ENCODE peak calls at places on chromosome 10, in four cellular contexts. P is IMR-90, G is GM20000, T is uterus. U is an unnamed sample.

GRCh38 chr10:26556756-26557640 is 118.9 kb downstream of the APBB1IP start:
- DNase-seq in G (peak; percentile 73), P (peak; percentile 11), T (no peak), U (peak; percentile 52)

GRCh38 chr10:100327007-100327700 is 2.9 kb downstream of the PKD2L1 start:
- DNase-seq in G (peak; percentile 85), T (no peak), P (peak; percentile 10), U (no peak)

GRCh38 chr10:61040399-61041016 is 96.5 kb upstream of the RHOBTB1 start:
- DNase-seq in P (no peak), G (no peak), T (no peak), U (no peak)

GRCh38 chr10:20466731-20467130 is 430.4 kb downstream of the NEBL start:
- DNase-seq in P (peak; percentile 2), T (no peak), G (no peak), U (peak; percentile 10)

GRCh38 chr10:28857164-28857563 is 179.8 kb downstream of the BAMBI start:
- DNase-seq in P (no peak), T (no peak), G (no peak), U (no peak)

GRCh38 chr10:33273295-33274002 is 61.0 kb downstream of the NRP1 start:
- DNase-seq in P (peak; percentile 96), G (no peak), T (peak; percentile 74), U (peak; percentile 94)

GRCh38 chr10:87761892-87762291 is 56.1 kb downstream of the ATAD1 start:
- DNase-seq in P (peak; percentile 82), T (no peak), G (peak; percentile 13), U (peak; percentile 90)

GRCh38 chr10:4240641-4241197 is 455.7 kb upstream of the KLF6 start:
- DNase-seq in P (peak; percentile 96), T (no peak), G (no peak), U (peak; percentile 38)

GRCh38 chr10:924524-924859 is 7.0 kb downstream of the LARP4B start:
- DNase-seq in G (no peak), P (no peak), T (no peak), U (no peak)

GRCh38 chr10:90846746-90847145 is 11.1 kb downstream of the HTR7 start:
- DNase-seq in P (peak; percentile 9), T (no peak), G (no peak), U (peak; percentile 68)

GRCh38 chr10:70738425-70739121 is 46.6 kb downstream of the TBATA start:
- DNase-seq in P (no peak), G (no peak), T (no peak), U (no peak)

GRCh38 chr10:11208908-11209809 is 191.5 kb downstream of the CELF2 start:
- DNase-seq in P (no peak), G (peak; percentile 47), T (no peak), U (no peak)

GRCh38 chr10:42111661-42112330 is 526.6 kb downstream of the ZNF33B start:
- DNase-seq in P (no peak), G (no peak), T (no peak), U (no peak)

GRCh38 chr10:110664483-110665420 is 20.6 kb downstream of the RBM20 start:
- DNase-seq in T (no peak), P (peak; percentile 96), G (no peak), U (peak; percentile 93)

GRCh38 chr10:34716234-34716633 is 98.9 kb downstream of the PARD3 start:
- DNase-seq in P (no peak), T (no peak), G (no peak), U (no peak)

GRCh38 chr10:103549349-103549685 is 55.8 kb downstream of the NEURL1 start:
- DNase-seq in G (no peak), T (no peak), P (no peak), U (no peak)

GRCh38 chr10:77024456-77024855 is 613.2 kb downstream of the KCNMA1 start:
- DNase-seq in T (no peak), P (no peak), G (no peak), U (no peak)

GRCh38 chr10:60480865-60481563 is 91.3 kb upstream of the ANK3 start:
- DNase-seq in P (peak; percentile 76), T (no peak), G (no peak), U (peak; percentile 96)

GRCh38 chr10:50347394-50347802 is 96.1 kb upstream of the ASAH2 start:
- DNase-seq in T (no peak), P (no peak), G (peak; percentile 61), U (no peak)

GRCh38 chr10:129759214-129760002 is 204.7 kb downstream of the EBF3 start:
- DNase-seq in G (no peak), T (peak; percentile 9), P (no peak), U (no peak)

GRCh38 chr10:132355297-132355696 is 23.3 kb downstream of the LRRC27 start:
- DNase-seq in T (no peak), G (no peak), P (no peak), U (no peak)

GRCh38 chr10:132357286-132358058 is 25.5 kb downstream of the LRRC27 start:
- DNase-seq in P (no peak), G (no peak), T (no peak), U (no peak)

GRCh38 chr10:132355754-132356153 is 23.8 kb downstream of the LRRC27 start:
- DNase-seq in T (no peak), P (no peak), G (no peak), U (no peak)

GRCh38 chr10:132354356-132355094 is 22.5 kb downstream of the LRRC27 start:
- DNase-seq in P (no peak), T (no peak), G (no peak), U (no peak)

DNA sequence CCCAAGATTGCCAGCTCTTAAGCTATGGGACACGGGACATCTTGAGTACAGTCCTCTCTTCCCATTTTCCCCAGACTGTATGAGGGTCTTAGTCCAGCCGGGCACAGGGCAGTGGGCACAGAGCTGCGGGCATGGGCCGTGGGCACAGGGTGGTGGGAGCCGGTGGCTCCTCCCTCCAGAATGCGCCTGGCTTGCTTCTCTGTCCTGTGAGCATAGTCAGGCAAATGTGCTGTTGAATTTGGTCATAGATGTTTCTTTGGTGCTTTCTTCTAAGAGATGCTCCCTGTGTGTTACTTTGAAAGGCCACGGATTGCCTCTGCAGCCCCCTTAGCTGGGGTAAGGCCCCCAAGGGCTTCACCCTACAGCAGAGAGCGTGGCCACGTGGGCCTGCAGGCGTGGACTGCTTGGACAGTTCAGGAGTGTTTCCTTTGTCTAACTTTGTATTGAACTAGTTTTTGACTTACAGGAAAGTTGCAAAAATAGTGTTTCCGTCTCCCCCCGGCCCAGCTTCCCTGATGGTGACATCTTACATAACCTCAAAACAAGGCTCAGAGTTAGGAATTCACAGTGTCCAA is 24.7 kb downstream of the LRRC27 start:
- DNase-seq in G (no peak), T (no peak), P (no peak), U (no peak)
- TF ChIP-seq CTCF in G (no peak), T (no peak), P (no peak), U (no peak)

GRCh38 chr10:48683893-48684292 is 780 bp upstream of the WDFY4 start:
- DNase-seq in G (no peak), P (no peak), T (no peak), U (no peak)
- TF ChIP-seq CTCF in G (no peak), P (no peak), T (no peak), U (no peak)

DNA sequence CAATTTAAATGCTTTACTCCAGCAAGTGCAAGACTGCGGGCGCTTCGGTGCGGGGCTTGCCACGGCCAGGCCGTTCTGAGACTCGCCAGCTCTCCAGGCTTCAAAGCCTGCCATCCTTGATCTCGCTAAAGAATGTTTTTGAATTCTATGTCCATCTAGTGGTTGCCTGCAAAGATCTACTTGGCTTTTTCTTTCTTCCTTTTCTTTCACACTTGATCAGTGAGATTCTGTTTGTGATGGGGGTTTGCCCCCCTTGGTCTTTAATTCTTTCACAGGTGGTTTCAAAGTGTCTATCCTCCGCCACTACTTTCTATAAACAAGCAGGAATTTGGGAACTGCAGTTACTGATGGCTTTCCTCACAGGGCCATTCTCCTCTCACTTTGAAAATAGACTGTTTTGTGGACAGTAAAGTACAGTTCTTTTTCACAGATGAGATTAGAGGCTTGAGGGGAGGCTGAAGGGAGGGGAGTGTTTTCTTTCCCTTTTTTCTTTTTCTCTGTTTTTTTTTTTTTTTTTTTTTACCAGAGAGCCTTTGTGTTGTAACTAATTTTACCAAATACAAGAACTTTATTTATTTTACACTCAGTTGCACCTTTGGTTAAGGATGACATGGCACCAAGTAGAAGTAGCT is 15.2 kb upstream of the FBXW4 start:
- DNase-seq in P (peak; percentile 10), G (no peak), T (no peak), U (no peak)
- TF ChIP-seq CTCF in P (peak; percentile 17), G (no peak), T (no peak), U (no peak)

DNA sequence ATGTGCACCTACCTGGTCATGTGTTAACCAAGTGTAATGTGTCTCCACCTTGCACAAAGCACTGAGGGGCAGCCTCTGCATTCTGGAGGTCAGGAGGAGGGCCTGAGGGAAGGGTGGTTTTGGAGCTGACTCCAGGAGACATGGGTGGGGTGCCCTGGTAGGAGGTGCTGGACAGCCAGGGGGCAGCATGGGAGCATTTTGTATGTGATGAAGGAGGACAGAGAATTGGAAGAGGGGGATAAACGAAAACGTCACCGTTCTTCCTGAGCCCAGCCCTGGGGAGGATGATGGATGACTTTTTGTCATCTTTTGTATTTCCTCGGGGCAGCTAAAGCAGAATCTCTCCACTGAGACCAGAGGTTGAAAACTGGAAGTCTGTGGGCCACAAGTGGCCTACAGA is 242.3 kb downstream of the VTI1A start:
- DNase-seq in P (peak; percentile 5), T (peak; percentile 31), G (no peak), U (peak; percentile 10)
- TF ChIP-seq CTCF in P (peak; percentile 32), T (peak; percentile 25), G (peak; percentile 15), U (no peak)

GRCh38 chr10:74738985-74739567 is 87.3 kb upstream of the KAT6B start:
- DNase-seq in G (peak; percentile 68), P (peak; percentile 16), T (no peak), U (peak; percentile 20)
- TF ChIP-seq CTCF in G (no peak), P (peak; percentile 39), T (peak; percentile 8), U (peak; percentile 42)